ENCODE peak calls at places on chromosomes 1 and 21, in five cellular contexts. N is effector memory CD8-positive, alpha-beta T cell; U is effector CD4-positive, alpha-beta T cell; J is psoas muscle; T is NCI-H1694 treated with DMSO at 0.1 percent for 48 hours. Y is an unnamed sample.
A peak's percentile ranks its signal among the peaks of the same experiment; 100 is the strongest.

GRCh38 chr1:244011796-244012195 is 39.3 kb upstream of the ZBTB18 start:
- DNase-seq in N (no peak), U (no peak), J (no peak), T (no peak), Y (no peak)

GRCh38 chr1:62426238-62426637 is 10.6 kb upstream of the USP1 start:
- DNase-seq in N (no peak), U (no peak), J (no peak), T (no peak), Y (no peak)

GRCh38 chr1:201307239-201307638 is 23.9 kb downstream of the PKP1 start:
- DNase-seq in N (no peak), U (no peak), J (no peak), T (no peak), Y (no peak)

GRCh38 chr1:244659694-244660093 is 6.8 kb downstream of the DESI2 start:
- DNase-seq in N (no peak), U (no peak), J (no peak), T (no peak), Y (no peak)

GRCh38 chr1:51689643-51690042 is 72.8 kb downstream of the OSBPL9 start:
- DNase-seq in N (no peak), U (no peak), J (no peak), T (no peak), Y (no peak)

GRCh38 chr1:234647758-234648157 is 37.8 kb upstream of the IRF2BP2 start:
- DNase-seq in N (no peak), U (no peak), J (no peak), T (no peak), Y (no peak)

GRCh38 chr1:113975211-113975895 is 3.9 kb upstream of the OLFML3 start:
- DNase-seq in N (no peak), U (no peak), J (no peak), T (no peak), Y (no peak)

GRCh38 chr1:113244134-113244820 is 146.0 kb upstream of the MAGI3 start:
- DNase-seq in N (no peak), U (no peak), J (no peak), T (no peak), Y (peak; percentile 22)

GRCh38 chr1:41726899-41727748 is 191.6 kb downstream of the HIVEP3 start:
- DNase-seq in N (no peak), U (no peak), J (peak; percentile 62), T (peak; percentile 62), Y (no peak)

GRCh38 chr1:65170511-65171142 is 22.6 kb downstream of the AK4 start:
- DNase-seq in N (no peak), U (no peak), J (peak; percentile 35), T (peak; percentile 84), Y (peak; percentile 34)

GRCh38 chr1:6208723-6209660 is 3.1 kb downstream of the RNF207 start:
- DNase-seq in N (no peak), U (no peak), J (peak; percentile 56), T (peak; percentile 25), Y (no peak)

GRCh38 chr1:225890346-225891228 is 1.6 kb upstream of the LEFTY1 start:
- DNase-seq in N (no peak), U (no peak), J (no peak), T (no peak), Y (no peak)

GRCh38 chr1:69321311-69321710 is 246.4 kb upstream of the LRRC7 start:
- DNase-seq in N (no peak), U (no peak), J (no peak), T (no peak), Y (no peak)

GRCh38 chr21:33402011-33402979 is 918 bp upstream of the IFNGR2 start:
- DNase-seq in N (no peak), U (no peak), J (peak; percentile 73), T (no peak), Y (peak; percentile 73)

GRCh38 chr1:67645495-67646144 is 39.4 kb upstream of the GADD45A start:
- DNase-seq in N (no peak), U (no peak), J (peak; percentile 58), T (peak; percentile 73), Y (peak; percentile 63)

GRCh38 chr1:160353223-160353622 is 10.0 kb downstream of the NCSTN start:
- DNase-seq in N (no peak), U (no peak), J (no peak), T (no peak), Y (no peak)

GRCh38 chr1:11184973-11185372 is 4.2 kb upstream of the ANGPTL7 start:
- DNase-seq in N (no peak), U (no peak), J (no peak), T (no peak), Y (no peak)

GRCh38 chr1:111895017-111895416 is 94.5 kb downstream of the KCND3 start:
- DNase-seq in N (no peak), U (no peak), J (no peak), T (no peak), Y (no peak)

GRCh38 chr21:34333150-34333739 is 30.6 kb upstream of the KCNE2 start:
- DNase-seq in N (no peak), U (no peak), J (no peak), T (no peak), Y (no peak)

GRCh38 chr1:234213576-234214128 is 159.6 kb upstream of the COA6 start:
- DNase-seq in N (no peak), U (no peak), J (no peak), T (no peak), Y (no peak)

GRCh38 chr1:153565529-153566374 is at the start of gene S100A2:
- DNase-seq in N (no peak), U (no peak), J (peak; percentile 75), T (peak; percentile 81), Y (peak; percentile 77)

GRCh38 chr1:79079770-79080169 is 73.2 kb upstream of the ADGRL4 start:
- DNase-seq in N (no peak), U (no peak), J (no peak), T (no peak), Y (no peak)

GRCh38 chr21:28344985-28345384 is 647.7 kb downstream of the LTN1 start:
- DNase-seq in N (no peak), U (no peak), J (no peak), T (no peak), Y (no peak)

GRCh38 chr1:14733053-14733778 is 134.7 kb downstream of the KAZN start:
- DNase-seq in N (no peak), U (no peak), J (no peak), T (peak; percentile 2), Y (no peak)

GRCh38 chr1:19892628-19893168 is 10.5 kb downstream of the OTUD3 start:
- DNase-seq in N (no peak), U (no peak), J (no peak), T (no peak), Y (no peak)

GRCh38 chr21:38486221-38486620 is 12.1 kb downstream of the ERG start:
- DNase-seq in N (no peak), U (no peak), J (no peak), T (no peak), Y (no peak)

GRCh38 chr1:199522936-199523335 is 504.6 kb upstream of the NR5A2 start:
- DNase-seq in N (no peak), U (no peak), J (no peak), T (no peak), Y (no peak)

Y was measured in uterus.